ENCODE peak calls at places on chromosomes 16 and 17, in four cellular contexts. Y, N, P and X are unnamed samples.

GRCh38 chr16:84768061-84768797 is 51.6 kb upstream of the CRISPLD2 start:
- DNase-seq in Y (no peak), P (no peak), N (no peak), X (no peak)

GRCh38 chr17:60169921-60170817 is 20.4 kb downstream of the CA4 start:
- DNase-seq in P (no peak), N (no peak), Y (peak), X (peak)

GRCh38 chr17:41869426-41869825 is 4.2 kb upstream of the KLHL11 start:
- DNase-seq in N (no peak), P (no peak), Y (no peak), X (no peak)

GRCh38 chr16:974606-975312 is 4.0 kb upstream of the LMF1 start:
- DNase-seq in P (no peak), Y (no peak), N (no peak), X (no peak)

GRCh38 chr17:80348551-80349436 is 66.2 kb upstream of the ENDOV start:
- DNase-seq in P (peak), N (no peak), Y (no peak), X (no peak)

GRCh38 chr17:1627219-1627986 is 1.2 kb downstream of the SLC43A2 start:
- DNase-seq in Y (no peak), P (no peak), N (no peak), X (no peak)

GRCh38 chr17:63189082-63189481 is 223.0 kb downstream of the TANC2 start:
- DNase-seq in N (no peak), Y (no peak), P (no peak), X (no peak)

GRCh38 chr17:80667462-80668277 is 123.0 kb downstream of the RPTOR start:
- DNase-seq in P (no peak), N (no peak), Y (no peak), X (no peak)

GRCh38 chr16:77856455-77857138 is 68.2 kb downstream of the VAT1L start:
- DNase-seq in P (no peak), Y (no peak), N (no peak), X (no peak)

GRCh38 chr16:73354426-73354825 is 306.5 kb upstream of the ZFHX3 start:
- DNase-seq in P (no peak), Y (no peak), N (no peak), X (no peak)

GRCh38 chr16:19830902-19831555 is 53.6 kb downstream of the GPRC5B start:
- DNase-seq in Y (no peak), P (no peak), N (no peak), X (no peak)

GRCh38 chr17:27539794-27540193 is 83.5 kb downstream of the KSR1 start:
- DNase-seq in P (no peak), Y (no peak), N (no peak), X (no peak)

GRCh38 chr16:28572659-28573510 is 19.2 kb downstream of the SGF29 start:
- DNase-seq in P (no peak), N (no peak), Y (no peak), X (no peak)

GRCh38 chr16:29025735-29026134 is 40.9 kb downstream of the LAT start:
- DNase-seq in Y (no peak), P (peak), N (no peak), X (no peak)

GRCh38 chr16:89007371-89008249 is 30.6 kb upstream of the CBFA2T3 start:
- DNase-seq in N (no peak), P (no peak), Y (no peak), X (no peak)

GRCh38 chr17:50258647-50259483 is 15.4 kb upstream of the TMEM92 start:
- DNase-seq in Y (no peak), N (no peak), P (no peak), X (no peak)